ENCODE peak calls at places on chromosomes 11 and 22, in seven cellular contexts. M is cardiac muscle cell, O is stomach, Q is fibroblast of mammary gland, G is mammary epithelial cell, I is GM20000, Y is testis. J is an unnamed sample.

GRCh38 chr11:88179966-88180629 is 4.9 kb upstream of the RAB38 start:
- DNase-seq in Q (peak; percentile 59), I (no peak), M (no peak), Y (no peak), G (peak; percentile 91), O (no peak), J (peak; percentile 23)

GRCh38 chr11:70161043-70161625 is 42.0 kb upstream of the FADD start:
- DNase-seq in Q (no peak), G (no peak), M (no peak), Y (no peak), I (no peak), O (no peak), J (no peak)

GRCh38 chr11:35324981-35325380 is 94.4 kb downstream of the SLC1A2 start:
- DNase-seq in M (no peak), O (no peak), G (peak; percentile 29), Q (peak; percentile 34), I (no peak), Y (no peak), J (no peak)

GRCh38 chr22:44399906-44400762 is 87.4 kb upstream of the SHISAL1 start:
- DNase-seq in G (no peak), I (no peak), Q (no peak), Y (peak; percentile 7), O (peak; percentile 17), M (no peak), J (no peak)

GRCh38 chr11:37916331-37916730 is 1318.3 kb upstream of the RAG2 start:
- DNase-seq in O (no peak), M (no peak), I (no peak), Q (no peak), Y (no peak), G (no peak), J (no peak)

GRCh38 chr11:72075109-72075508 is 5.2 kb downstream of the NUMA1 start:
- DNase-seq in M (no peak), O (no peak), G (no peak), I (no peak), Q (no peak), Y (no peak), J (no peak)

GRCh38 chr22:47198801-47199251 is 436.4 kb downstream of the TBC1D22A start:
- DNase-seq in M (no peak), O (peak; percentile 21), Y (peak; percentile 11), Q (no peak), G (no peak), I (no peak), J (no peak)

GRCh38 chr11:77067776-77068460 is 1.1 kb downstream of the CAPN5 start:
- DNase-seq in G (no peak), M (no peak), O (no peak), Q (no peak), Y (no peak), I (peak; percentile 7), J (no peak)

GRCh38 chr11:11620251-11620965 is 1.4 kb downstream of the GALNT18 start:
- DNase-seq in G (peak; percentile 68), M (peak; percentile 48), Y (peak; percentile 73), O (peak; percentile 40), I (peak; percentile 40), Q (peak; percentile 24), J (peak; percentile 57)

GRCh38 chr22:31075961-31076360 is 5.2 kb upstream of the SMTN start:
- DNase-seq in G (no peak), M (no peak), I (no peak), Y (peak; percentile 88), O (peak; percentile 50), Q (peak; percentile 86), J (no peak)

GRCh38 chr22:37032134-37032534 is 12.6 kb downstream of the MPST start:
- DNase-seq in I (no peak), M (no peak), G (no peak), Q (no peak), Y (no peak), O (no peak), J (no peak)

GRCh38 chr11:86637976-86638375 is 34.4 kb downstream of the ME3 start:
- DNase-seq in Q (peak; percentile 56), M (no peak), G (peak; percentile 52), Y (no peak), O (no peak), I (no peak), J (no peak)

GRCh38 chr11:130548491-130548833 is 100.0 kb downstream of the ADAMTS15 start:
- DNase-seq in G (peak; percentile 22), Q (peak; percentile 49), O (no peak), I (no peak), M (no peak), Y (no peak), J (no peak)

GRCh38 chr22:35443338-35443737 is 43.4 kb downstream of the MCM5 start:
- DNase-seq in M (no peak), I (no peak), Q (no peak), G (peak; percentile 68), Y (no peak), O (no peak), J (no peak)

GRCh38 chr11:65860278-65861164 is at the start of gene MUS81:
- DNase-seq in Y (peak; percentile 98), Q (peak; percentile 98), G (peak; percentile 98), I (peak; percentile 95), M (peak; percentile 99), O (peak; percentile 98), J (peak; percentile 94)
- TF ChIP-seq CTCF in Y (peak; percentile 95), Q (peak; percentile 69), G (peak; percentile 93), I (peak; percentile 64), M (peak; percentile 85), O (peak; percentile 93), J (peak; percentile 91)

DNA sequence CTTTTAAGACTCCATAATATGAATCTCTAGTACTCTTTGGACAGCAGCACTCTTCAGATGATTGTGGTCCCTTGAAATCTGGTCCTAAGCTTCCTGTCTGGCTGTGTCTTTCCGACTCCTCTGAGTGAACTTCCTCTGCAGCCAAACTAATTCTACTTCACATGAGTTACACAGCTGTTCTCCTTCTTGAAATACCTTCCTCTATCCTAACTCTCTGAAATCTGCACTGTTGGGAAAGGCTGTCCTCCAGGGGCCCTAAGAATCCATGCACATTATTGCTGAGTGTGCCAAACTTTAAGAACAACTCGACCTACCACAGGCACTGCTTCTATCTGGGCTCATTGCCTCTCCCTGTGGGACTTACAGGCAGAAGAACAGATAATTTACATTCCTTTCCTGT is 217.3 kb upstream of the ARHGAP42 start:
- DNase-seq in Q (no peak), Y (peak; percentile 58), M (no peak), I (no peak), G (no peak), O (no peak), J (no peak)
- TF ChIP-seq CTCF in Q (no peak), Y (no peak), M (no peak), I (no peak), G (no peak), O (no peak), J (no peak)

GRCh38 chr11:115912484-115912945 is 408.3 kb upstream of the CADM1 start:
- DNase-seq in Y (no peak), Q (no peak), I (peak; percentile 28), G (peak; percentile 30), O (no peak), M (peak; percentile 42), J (no peak)
- TF ChIP-seq CTCF in Y (no peak), Q (no peak), I (no peak), G (peak; percentile 60), O (no peak), M (no peak), J (peak; percentile 30)

GRCh38 chr22:19488884-19489843 is 9.4 kb downstream of the CDC45 start:
- DNase-seq in M (no peak), Q (peak; percentile 30), Y (no peak), G (no peak), O (no peak), I (no peak), J (no peak)
- TF ChIP-seq CTCF in M (peak; percentile 11), Q (no peak), Y (no peak), G (no peak), O (no peak), I (no peak), J (no peak)

GRCh38 chr22:43268261-43268660 is 74.9 kb downstream of the SCUBE1 start:
- DNase-seq in M (no peak), I (no peak), Y (no peak), Q (no peak), G (no peak), O (no peak), J (no peak)

GRCh38 chr22:43272301-43272700 is 70.9 kb downstream of the SCUBE1 start:
- DNase-seq in I (no peak), G (no peak), O (no peak), M (no peak), Q (no peak), Y (peak; percentile 31), J (no peak)

GRCh38 chr22:43269325-43270040 is 73.7 kb downstream of the SCUBE1 start:
- DNase-seq in G (no peak), O (no peak), Y (no peak), I (no peak), M (no peak), Q (no peak), J (no peak)

GRCh38 chr22:43270949-43271348 is 72.2 kb downstream of the SCUBE1 start:
- DNase-seq in O (no peak), G (no peak), Y (no peak), M (no peak), I (no peak), Q (no peak), J (no peak)

GRCh38 chr22:43270314-43270908 is 72.8 kb downstream of the SCUBE1 start:
- DNase-seq in M (no peak), Y (no peak), G (no peak), I (peak; percentile 32), Q (no peak), O (no peak), J (peak; percentile 59)
- TF ChIP-seq CTCF in M (peak; percentile 33), Y (no peak), G (peak; percentile 6), I (no peak), Q (no peak), O (no peak), J (no peak)

DNA sequence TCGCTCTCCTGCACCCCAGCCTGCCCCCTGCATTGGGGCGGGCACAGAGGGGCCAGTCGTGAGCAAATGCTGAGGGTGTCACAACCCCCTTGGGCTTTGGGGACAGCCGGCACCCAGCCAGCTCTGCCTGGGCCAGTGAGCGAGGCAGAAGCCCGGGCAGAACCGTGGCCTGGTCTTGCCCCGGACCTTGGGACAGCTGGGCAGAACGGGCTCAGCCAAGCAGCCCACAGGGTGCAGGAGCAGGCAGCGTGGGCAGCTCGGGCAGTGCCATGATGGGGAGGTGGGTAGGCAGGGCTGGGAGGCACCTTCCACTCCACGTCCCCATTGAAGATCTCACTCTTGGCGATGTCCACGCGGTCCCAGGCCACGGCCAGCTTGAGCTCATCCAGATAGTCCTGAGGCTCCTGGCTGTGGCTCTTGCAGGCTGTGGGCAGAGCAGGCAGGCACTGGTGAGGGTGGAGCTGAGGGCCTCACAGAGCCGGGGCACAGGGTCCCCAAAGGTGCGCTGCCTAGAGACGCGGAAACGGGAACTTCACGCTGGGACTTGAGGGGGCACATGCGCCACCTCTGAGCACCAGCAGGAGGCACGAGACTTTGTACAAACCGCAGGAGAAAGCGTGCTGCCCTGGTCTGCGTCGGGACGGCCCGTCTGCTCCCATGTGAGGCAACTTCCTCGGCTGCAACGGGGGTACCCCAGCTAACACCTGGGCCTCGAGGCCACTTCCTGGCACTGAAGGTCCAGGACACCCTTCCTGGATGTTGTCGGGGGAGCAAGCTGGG is 15.2 kb downstream of the TSSC4 start:
- DNase-seq in G (no peak), O (no peak), M (no peak), Y (no peak), Q (no peak), I (no peak), J (no peak)
- TF ChIP-seq CTCF in G (no peak), O (no peak), M (no peak), Y (no peak), Q (no peak), I (no peak), J (no peak)